ENCODE peak calls at places on chromosomes 4 and X, in nine cellular contexts. P is fibroblast of lung; K is neuronal stem cell; M is coronary artery; U is CD8-positive, alpha-beta T cell; E is AG04450; V is heart left ventricle; X is ovary; R is hepatocyte. G is an unnamed sample.

GRCh38 chrX:68719904-68720614 is 72.6 kb downstream of the STARD8 start:
- DNase-seq in E (no peak), M (no peak), K (no peak), U (no peak), V (no peak), P (no peak), R (no peak), X (no peak), G (no peak)

GRCh38 chr4:181971411-181971810 is 271.8 kb upstream of the TENM3 start:
- DNase-seq in V (no peak), X (no peak), K (no peak), R (no peak), U (no peak), M (no peak), P (peak; percentile 76), E (no peak), G (no peak)

GRCh38 chr4:82599336-82599735 is 37.5 kb upstream of the TMEM150C start:
- DNase-seq in X (no peak), E (no peak), V (no peak), U (no peak), K (no peak), P (no peak), R (no peak), M (no peak), G (no peak)

GRCh38 chrX:123450217-123450616 is 266.1 kb downstream of the GRIA3 start:
- DNase-seq in X (no peak), R (peak; percentile 7), U (no peak), E (no peak), M (no peak), K (peak; percentile 0), P (no peak), V (no peak), G (no peak)

GRCh38 chr4:77451530-77451929 is 154.1 kb upstream of the CXCL13 start:
- DNase-seq in P (no peak), E (no peak), K (no peak), M (no peak), V (no peak), X (no peak), R (no peak), U (no peak), G (no peak)

GRCh38 chr4:121030151-121030550 is 42.2 kb downstream of the NDNF start:
- DNase-seq in R (no peak), E (no peak), X (no peak), K (no peak), V (no peak), M (no peak), P (peak; percentile 17), U (no peak), G (no peak)

GRCh38 chr4:114251020-114251419 is 271.6 kb upstream of the ARSJ start:
- DNase-seq in V (no peak), P (no peak), K (no peak), R (no peak), M (no peak), X (no peak), U (no peak), E (no peak), G (no peak)

GRCh38 chr4:181944527-181944926 is 298.7 kb upstream of the TENM3 start:
- DNase-seq in M (no peak), K (no peak), X (no peak), E (no peak), U (no peak), P (no peak), R (no peak), V (no peak), G (no peak)

GRCh38 chr4:113968473-113968872 is 11.0 kb downstream of the ARSJ start:
- DNase-seq in V (no peak), U (no peak), E (no peak), R (no peak), K (no peak), P (peak; percentile 32), M (no peak), X (no peak), G (no peak)

GRCh38 chr4:139115226-139115625 is 61.8 kb downstream of the ELF2 start:
- DNase-seq in U (no peak), R (no peak), P (no peak), K (no peak), E (no peak), V (no peak), X (no peak), M (no peak), G (no peak)

GRCh38 chr4:101954975-101955678 is 164.6 kb downstream of the BANK1 start:
- DNase-seq in V (no peak), U (no peak), X (no peak), K (no peak), E (no peak), M (no peak), R (no peak), P (peak; percentile 50), G (no peak)

GRCh38 chr4:8871417-8872401 is at the start of gene HMX1:
- DNase-seq in U (no peak), P (no peak), X (no peak), V (no peak), R (peak; percentile 41), K (no peak), M (no peak), E (no peak), G (peak; percentile 20)

GRCh38 chrX:36957425-36958328 is 50.5 kb upstream of the FAM47C start:
- DNase-seq in P (peak; percentile 2), V (no peak), X (no peak), K (peak; percentile 31), M (no peak), R (peak; percentile 70), E (no peak), U (no peak), G (peak; percentile 12)

GRCh38 chr4:79917246-79917645 is 155.8 kb downstream of the ANTXR2 start:
- DNase-seq in U (peak; percentile 9), R (peak; percentile 27), X (no peak), E (no peak), M (no peak), V (peak; percentile 30), P (peak; percentile 45), K (peak; percentile 15), G (peak; percentile 20)

GRCh38 chr4:7540654-7541413 is 106.1 kb upstream of the PSAPL1 start:
- DNase-seq in R (no peak), P (no peak), X (no peak), E (no peak), M (no peak), K (no peak), V (no peak), U (no peak), G (no peak)

GRCh38 chr4:101941816-101942358 is 151.4 kb downstream of the BANK1 start:
- DNase-seq in M (no peak), U (no peak), K (no peak), E (no peak), V (no peak), P (no peak), R (no peak), X (no peak), G (no peak)

GRCh38 chr4:100008048-100008447 is 58.0 kb upstream of the H2AZ1 start:
- DNase-seq in X (no peak), P (peak; percentile 70), E (peak; percentile 21), K (no peak), V (no peak), R (no peak), U (no peak), M (no peak), G (peak; percentile 4)

GRCh38 chr4:162684371-162684700 is 482.4 kb downstream of the NAF1 start:
- DNase-seq in V (no peak), U (no peak), M (no peak), K (no peak), R (no peak), X (no peak), E (no peak), P (no peak), G (no peak)
- H3K27ac ChIP-seq in V (no peak overlapping the region), U (no peak overlapping the region), M (no peak overlapping the region), K (no peak overlapping the region), R (peak overlapping the region; percentile 84), X (no peak overlapping the region), E (no peak overlapping the region), P (no peak overlapping the region), G (no peak overlapping the region)

GRCh38 chr4:173214661-173215060 is 46.0 kb downstream of the GALNT7 start:
- DNase-seq in E (no peak), V (no peak), R (no peak), K (no peak), X (no peak), P (peak; percentile 76), U (no peak), M (no peak), G (no peak)

GRCh38 chr4:173217727-173218126 is 49.1 kb downstream of the GALNT7 start:
- DNase-seq in X (no peak), E (peak; percentile 18), M (no peak), V (no peak), P (peak; percentile 75), K (no peak), R (no peak), U (no peak), G (peak; percentile 29)

GRCh38 chr4:173217075-173217474 is 48.5 kb downstream of the GALNT7 start:
- DNase-seq in E (no peak), R (no peak), X (no peak), P (no peak), M (no peak), V (no peak), K (no peak), U (no peak), G (no peak)

GRCh38 chr4:173214231-173214630 is 45.6 kb downstream of the GALNT7 start:
- DNase-seq in M (no peak), K (no peak), X (no peak), V (no peak), P (peak; percentile 33), U (no peak), E (no peak), R (no peak), G (no peak)

GRCh38 chr4:173218411-173219125 is 50.0 kb downstream of the GALNT7 start:
- DNase-seq in P (peak; percentile 91), K (no peak), V (no peak), E (peak; percentile 16), M (no peak), R (no peak), X (no peak), U (no peak), G (no peak)
- H3K27ac ChIP-seq in P (no peak overlapping the region), K (no peak overlapping the region), V (no peak overlapping the region), E (no peak overlapping the region), M (no peak overlapping the region), R (no peak overlapping the region), X (no peak overlapping the region), U (no peak overlapping the region), G (no peak overlapping the region)

DNA sequence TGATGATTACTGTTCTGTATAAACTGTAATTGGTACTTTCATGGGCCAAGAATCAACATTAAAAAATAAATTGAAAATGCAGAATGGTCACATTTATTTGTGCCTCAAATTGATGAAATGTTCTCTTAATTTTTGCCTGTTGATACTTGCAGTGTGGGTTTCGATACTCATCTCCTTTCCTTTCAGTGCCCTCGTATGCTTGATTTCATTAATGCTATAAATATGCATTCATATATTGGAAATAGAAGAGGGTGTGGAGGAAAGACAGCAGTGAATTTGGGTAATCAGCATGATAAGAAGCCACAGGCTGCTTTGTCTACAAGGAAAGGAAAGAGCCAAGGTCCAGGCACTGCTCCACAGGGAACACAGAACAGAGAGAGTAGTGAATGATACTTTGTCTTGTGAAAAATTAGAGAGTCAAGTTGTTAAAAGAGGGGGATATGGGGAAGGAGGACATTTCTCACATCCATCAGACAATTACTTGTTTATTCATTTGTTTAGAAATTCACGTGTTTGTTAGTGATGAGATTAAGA is 1.0 kb upstream of the DDX60 start:
- DNase-seq in U (no peak), R (no peak), P (no peak), V (no peak), X (no peak), E (no peak), K (no peak), M (no peak), G (no peak)
- H3K27ac ChIP-seq in U (peak overlapping the region; percentile 99), R (peak overlapping the region; percentile 94), P (no peak overlapping the region), V (no peak overlapping the region), X (peak overlapping the region; percentile 96), E (no peak overlapping the region), K (no peak overlapping the region), M (no peak overlapping the region), G (no peak overlapping the region)

GRCh38 chrX:64097891-64098290 is 107.6 kb downstream of the AMER1 start:
- DNase-seq in K (no peak), V (no peak), M (no peak), P (no peak), U (no peak), R (no peak), X (no peak), E (no peak), G (no peak)
- H3K27ac ChIP-seq in K (no peak overlapping the region), V (no peak overlapping the region), M (no peak overlapping the region), P (no peak overlapping the region), U (no peak overlapping the region), R (no peak overlapping the region), X (no peak overlapping the region), E (no peak overlapping the region), G (no peak overlapping the region)

G was measured in RWPE1.